ENCODE peak calls at places on chromosomes 16 and 17, in five cellular contexts. One of them, this sample, is unnamed.

GRCh38 chr16:84266451-84266850 is 26.6 kb upstream of the KCNG4 start:
- DNase-seq in cardiac muscle cell: peak; percentile 89
- DNase-seq in fibroblast of mammary gland: peak; percentile 63
- DNase-seq in fibroblast of lung: peak; percentile 44
- DNase-seq in mammary epithelial cell: peak; percentile 44
- DNase-seq in this sample: peak; percentile 85

GRCh38 chr17:45942284-45942683 is 47.9 kb downstream of the MAPT start:
- DNase-seq in cardiac muscle cell: no peak
- DNase-seq in fibroblast of mammary gland: peak; percentile 38
- DNase-seq in fibroblast of lung: peak; percentile 30
- DNase-seq in mammary epithelial cell: no peak
- DNase-seq in this sample: peak; percentile 21

GRCh38 chr16:84699147-84699711 is 571 bp upstream of the USP10 start:
- DNase-seq in mammary epithelial cell: peak; percentile 12
- DNase-seq in fibroblast of mammary gland: no peak
- DNase-seq in fibroblast of lung: no peak
- DNase-seq in cardiac muscle cell: no peak
- DNase-seq in this sample: no peak

GRCh38 chr16:51753382-51753781 is 602.3 kb upstream of the SALL1 start:
- DNase-seq in cardiac muscle cell: no peak
- DNase-seq in fibroblast of lung: no peak
- DNase-seq in fibroblast of mammary gland: no peak
- DNase-seq in mammary epithelial cell: no peak
- DNase-seq in this sample: no peak

GRCh38 chr16:67647111-67647651 is 2.2 kb downstream of the CARMIL2 start:
- DNase-seq in fibroblast of lung: no peak
- DNase-seq in cardiac muscle cell: no peak
- DNase-seq in mammary epithelial cell: peak; percentile 52
- DNase-seq in fibroblast of mammary gland: no peak
- DNase-seq in this sample: no peak

GRCh38 chr16:81645303-81645702 is 133.8 kb upstream of the PLCG2 start:
- DNase-seq in fibroblast of mammary gland: peak; percentile 74
- DNase-seq in mammary epithelial cell: peak; percentile 89
- DNase-seq in fibroblast of lung: peak; percentile 67
- DNase-seq in cardiac muscle cell: peak; percentile 97
- DNase-seq in this sample: peak; percentile 63

GRCh38 chr16:12406840-12407690 is 396.6 kb downstream of the CPPED1 start:
- DNase-seq in fibroblast of lung: peak; percentile 32
- DNase-seq in mammary epithelial cell: no peak
- DNase-seq in fibroblast of mammary gland: peak; percentile 24
- DNase-seq in cardiac muscle cell: no peak
- DNase-seq in this sample: no peak

GRCh38 chr17:73584049-73584448 is 60.2 kb downstream of the SDK2 start:
- DNase-seq in mammary epithelial cell: no peak
- DNase-seq in fibroblast of lung: no peak
- DNase-seq in cardiac muscle cell: no peak
- DNase-seq in fibroblast of mammary gland: no peak
- DNase-seq in this sample: no peak

GRCh38 chr17:8821446-8822105 is 22.4 kb upstream of the MFSD6L start:
- DNase-seq in fibroblast of lung: no peak
- DNase-seq in fibroblast of mammary gland: no peak
- DNase-seq in mammary epithelial cell: no peak
- DNase-seq in cardiac muscle cell: no peak
- DNase-seq in this sample: no peak

GRCh38 chr17:35315283-35315682 is 58.1 kb downstream of the SLFN11 start:
- DNase-seq in cardiac muscle cell: no peak
- DNase-seq in fibroblast of mammary gland: peak; percentile 95
- DNase-seq in mammary epithelial cell: peak; percentile 90
- DNase-seq in fibroblast of lung: peak; percentile 88
- DNase-seq in this sample: peak; percentile 53

GRCh38 chr17:41013181-41013580 is 4.3 kb upstream of the KRTAP3-1 start:
- DNase-seq in mammary epithelial cell: peak; percentile 16
- DNase-seq in fibroblast of mammary gland: peak; percentile 41
- DNase-seq in cardiac muscle cell: no peak
- DNase-seq in fibroblast of lung: no peak
- DNase-seq in this sample: no peak

GRCh38 chr16:46688101-46688656 is 799 bp downstream of the VPS35 start:
- DNase-seq in cardiac muscle cell: no peak
- DNase-seq in fibroblast of lung: no peak
- DNase-seq in mammary epithelial cell: peak; percentile 76
- DNase-seq in fibroblast of mammary gland: peak; percentile 28
- DNase-seq in this sample: no peak

GRCh38 chr17:13337864-13338371 is 263.8 kb downstream of the HS3ST3A1 start:
- DNase-seq in fibroblast of mammary gland: peak; percentile 85
- DNase-seq in mammary epithelial cell: peak; percentile 43
- DNase-seq in fibroblast of lung: peak; percentile 87
- DNase-seq in cardiac muscle cell: peak; percentile 63
- DNase-seq in this sample: peak; percentile 76

GRCh38 chr16:4377573-4378146 is 6.0 kb downstream of the VASN start:
- DNase-seq in mammary epithelial cell: no peak
- DNase-seq in fibroblast of mammary gland: no peak
- DNase-seq in fibroblast of lung: no peak
- DNase-seq in cardiac muscle cell: no peak
- DNase-seq in this sample: no peak

GRCh38 chr16:25627641-25628040 is 64.1 kb upstream of the HS3ST4 start:
- DNase-seq in mammary epithelial cell: no peak
- DNase-seq in cardiac muscle cell: no peak
- DNase-seq in fibroblast of mammary gland: no peak
- DNase-seq in fibroblast of lung: no peak
- DNase-seq in this sample: no peak
- H3K4me3 ChIP-seq in mammary epithelial cell: no peak overlapping the region
- H3K4me3 ChIP-seq in cardiac muscle cell: no peak overlapping the region
- H3K4me3 ChIP-seq in fibroblast of mammary gland: no peak overlapping the region
- H3K4me3 ChIP-seq in fibroblast of lung: no peak overlapping the region
- H3K4me3 ChIP-seq in this sample: no peak overlapping the region

GRCh38 chr17:76670708-76671122 is 27.2 kb upstream of the ST6GALNAC1 start:
- DNase-seq in fibroblast of mammary gland: no peak
- DNase-seq in mammary epithelial cell: no peak
- DNase-seq in fibroblast of lung: no peak
- DNase-seq in cardiac muscle cell: no peak
- DNase-seq in this sample: no peak

GRCh38 chr17:76672270-76672851 is 28.8 kb upstream of the ST6GALNAC1 start:
- DNase-seq in fibroblast of mammary gland: no peak
- DNase-seq in cardiac muscle cell: no peak
- DNase-seq in fibroblast of lung: no peak
- DNase-seq in mammary epithelial cell: no peak
- DNase-seq in this sample: no peak

GRCh38 chr17:76671912-76672262 is 28.3 kb upstream of the ST6GALNAC1 start:
- DNase-seq in mammary epithelial cell: no peak
- DNase-seq in cardiac muscle cell: no peak
- DNase-seq in fibroblast of lung: no peak
- DNase-seq in fibroblast of mammary gland: no peak
- DNase-seq in this sample: no peak

GRCh38 chr17:76670020-76670707 is 26.6 kb upstream of the ST6GALNAC1 start:
- DNase-seq in fibroblast of mammary gland: no peak
- DNase-seq in fibroblast of lung: no peak
- DNase-seq in mammary epithelial cell: no peak
- DNase-seq in cardiac muscle cell: no peak
- DNase-seq in this sample: no peak

GRCh38 chr17:76671123-76671911 is 27.8 kb upstream of the ST6GALNAC1 start:
- DNase-seq in fibroblast of mammary gland: peak; percentile 100
- DNase-seq in mammary epithelial cell: peak; percentile 100
- DNase-seq in cardiac muscle cell: peak; percentile 100
- DNase-seq in fibroblast of lung: peak; percentile 100
- DNase-seq in this sample: peak; percentile 100
- H3K4me3 ChIP-seq in fibroblast of mammary gland: peak overlapping the region; percentile 63
- H3K4me3 ChIP-seq in mammary epithelial cell: peak overlapping the region; percentile 72
- H3K4me3 ChIP-seq in cardiac muscle cell: peak overlapping the region; percentile 55
- H3K4me3 ChIP-seq in fibroblast of lung: peak overlapping the region; percentile 93
- H3K4me3 ChIP-seq in this sample: peak overlapping the region; percentile 67

DNA sequence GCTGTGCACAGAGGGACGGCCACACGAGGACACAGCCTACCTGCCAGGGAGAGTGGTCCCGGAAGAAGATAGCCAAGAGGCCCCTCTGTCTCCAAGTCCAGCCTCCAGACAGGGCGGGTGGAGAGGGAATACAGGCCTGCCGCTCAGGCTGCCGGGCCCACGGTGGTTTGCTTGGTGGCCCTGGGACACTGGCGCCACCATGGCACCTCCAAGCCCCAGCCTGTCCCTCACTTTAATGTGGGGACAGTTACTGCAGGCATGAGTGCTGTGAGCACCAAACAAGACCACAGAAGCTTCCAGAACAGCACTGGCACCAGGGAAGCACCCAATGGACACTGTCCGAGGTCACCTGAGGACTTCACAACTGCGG is 22.0 kb upstream of the CHMP6 start:
- DNase-seq in cardiac muscle cell: no peak
- DNase-seq in mammary epithelial cell: no peak
- DNase-seq in fibroblast of mammary gland: no peak
- DNase-seq in fibroblast of lung: no peak
- DNase-seq in this sample: no peak
- H3K4me3 ChIP-seq in cardiac muscle cell: no peak overlapping the region
- H3K4me3 ChIP-seq in mammary epithelial cell: no peak overlapping the region
- H3K4me3 ChIP-seq in fibroblast of mammary gland: no peak overlapping the region
- H3K4me3 ChIP-seq in fibroblast of lung: no peak overlapping the region
- H3K4me3 ChIP-seq in this sample: peak overlapping the region; percentile 48

GRCh38 chr17:39218906-39219305 is 6.8 kb downstream of the STAC2 start:
- DNase-seq in fibroblast of mammary gland: no peak
- DNase-seq in cardiac muscle cell: no peak
- DNase-seq in fibroblast of lung: no peak
- DNase-seq in mammary epithelial cell: no peak
- DNase-seq in this sample: no peak

GRCh38 chr17:39221572-39221971 is 4.2 kb downstream of the STAC2 start:
- DNase-seq in cardiac muscle cell: no peak
- DNase-seq in mammary epithelial cell: no peak
- DNase-seq in fibroblast of lung: no peak
- DNase-seq in fibroblast of mammary gland: no peak
- DNase-seq in this sample: no peak

GRCh38 chr17:39213852-39214251 is 11.9 kb downstream of the STAC2 start:
- DNase-seq in fibroblast of lung: no peak
- DNase-seq in fibroblast of mammary gland: no peak
- DNase-seq in cardiac muscle cell: no peak
- DNase-seq in mammary epithelial cell: peak; percentile 58
- DNase-seq in this sample: no peak

GRCh38 chr17:39219647-39220154 is 6.0 kb downstream of the STAC2 start:
- DNase-seq in cardiac muscle cell: peak; percentile 57
- DNase-seq in fibroblast of lung: no peak
- DNase-seq in mammary epithelial cell: no peak
- DNase-seq in fibroblast of mammary gland: no peak
- DNase-seq in this sample: no peak

GRCh38 chr17:39217734-39218369 is 7.9 kb downstream of the STAC2 start:
- DNase-seq in fibroblast of lung: no peak
- DNase-seq in cardiac muscle cell: no peak
- DNase-seq in fibroblast of mammary gland: no peak
- DNase-seq in mammary epithelial cell: no peak
- DNase-seq in this sample: no peak
- H3K4me3 ChIP-seq in fibroblast of lung: no peak overlapping the region
- H3K4me3 ChIP-seq in cardiac muscle cell: no peak overlapping the region
- H3K4me3 ChIP-seq in fibroblast of mammary gland: no peak overlapping the region
- H3K4me3 ChIP-seq in mammary epithelial cell: no peak overlapping the region
- H3K4me3 ChIP-seq in this sample: no peak overlapping the region